ENCODE peak calls at places on chromosome 12, in seven cellular contexts. W is tibial artery, R is MM.1S, Q is K562, E is astrocyte, C is stomach, V is transverse colon. B is an unnamed sample. For H3K27me3, the result is how much of the 10 kb centered on the place peaks cover.

GRCh38 chr12:108833355-108833733 is 24.0 kb downstream of the SSH1 start:
- DNase-seq in C (no peak), V (no peak), W (no peak), R (no peak), E (peak), Q (no peak), B (no peak)

GRCh38 chr12:11645391-11645790 is 4.1 kb upstream of the ETV6 start:
- DNase-seq in Q (no peak), V (no peak), E (no peak), R (no peak), W (no peak), C (no peak), B (no peak)

GRCh38 chr12:116066381-116067230 is 210.9 kb downstream of the MED13L start:
- DNase-seq in C (peak), Q (peak), V (peak), W (no peak), R (peak), E (no peak), B (peak)

GRCh38 chr12:122884091-122884826 is 11.7 kb downstream of the VPS37B start:
- DNase-seq in E (peak), W (no peak), Q (no peak), C (no peak), R (no peak), V (no peak), B (no peak)

GRCh38 chr12:112836736-112837628 is 45.4 kb downstream of the RPH3A start:
- DNase-seq in C (no peak), V (no peak), Q (no peak), W (no peak), R (no peak), E (no peak), B (peak)

GRCh38 chr12:78293039-78293686 is 462.5 kb downstream of the NAV3 start:
- DNase-seq in Q (no peak), W (no peak), R (no peak), V (no peak), C (no peak), E (peak), B (no peak)

GRCh38 chr12:118773956-118774723 is 207.2 kb upstream of the SRRM4 start:
- DNase-seq in E (no peak), R (no peak), C (no peak), Q (no peak), V (no peak), W (no peak), B (peak)

GRCh38 chr12:58665375-58665774 is 254.9 kb downstream of the LRIG3 start:
- DNase-seq in W (no peak), E (no peak), C (no peak), V (no peak), Q (no peak), R (no peak), B (no peak)

GRCh38 chr12:110345963-110346362 is 57.5 kb downstream of the ANAPC7 start:
- DNase-seq in E (no peak), R (no peak), W (no peak), V (no peak), C (no peak), Q (no peak), B (no peak)

GRCh38 chr12:120905856-120906384 is 1.8 kb upstream of the SPPL3 start:
- DNase-seq in W (no peak), Q (no peak), E (no peak), C (peak), V (no peak), R (no peak), B (peak)

GRCh38 chr12:68780731-68781130 is 27.2 kb upstream of the MDM2 start:
- DNase-seq in Q (no peak), W (no peak), E (no peak), V (no peak), C (no peak), R (no peak), B (no peak)

GRCh38 chr12:1796515-1797010 is 23.8 kb upstream of the LRTM2 start:
- DNase-seq in Q (no peak), R (peak), C (peak), E (no peak), W (peak), V (peak), B (no peak)

GRCh38 chr12:599756-600155 is 63.5 kb downstream of the NINJ2 start:
- DNase-seq in Q (no peak), R (no peak), C (no peak), W (peak), E (no peak), V (no peak), B (no peak)

GRCh38 chr12:11962795-11963347 is 107.9 kb upstream of the BCL2L14 start:
- DNase-seq in C (no peak), W (no peak), E (no peak), V (no peak), Q (no peak), R (no peak), B (no peak)

GRCh38 chr12:52598966-52599365 is 2.3 kb downstream of the KRT72 start:
- DNase-seq in W (no peak), E (no peak), Q (no peak), C (no peak), V (no peak), R (no peak), B (no peak)

GRCh38 chr12:70260610-70261009 is 17.4 kb downstream of the CNOT2 start:
- DNase-seq in E (no peak), C (no peak), Q (no peak), W (no peak), V (no peak), R (no peak), B (no peak)

GRCh38 chr12:131428086-131428685 is 282.7 kb upstream of the SFSWAP start:
- DNase-seq in V (no peak), C (peak), E (no peak), W (peak), R (no peak), Q (no peak), B (no peak)

GRCh38 chr12:26133508-26133907 is 8.7 kb upstream of the BHLHE41 start:
- DNase-seq in W (no peak), R (no peak), Q (no peak), V (no peak), C (no peak), E (no peak), B (no peak)

GRCh38 chr12:32895688-32896437 is 714 bp downstream of the PKP2 start:
- DNase-seq in W (no peak), V (peak), E (no peak), C (peak), R (peak), Q (peak), B (no peak)

GRCh38 chr12:4289334-4289878 is 15.8 kb downstream of the CCND2 start:
- DNase-seq in W (peak), C (no peak), Q (no peak), V (no peak), R (no peak), E (no peak), B (no peak)

GRCh38 chr12:68420225-68421008 is 88.3 kb upstream of the MDM1 start:
- DNase-seq in R (no peak), C (no peak), V (no peak), E (peak), Q (no peak), W (peak), B (no peak)

GRCh38 chr12:2636741-2637140 is 158.0 kb upstream of the FKBP4 start:
- DNase-seq in R (no peak), C (no peak), Q (no peak), W (no peak), E (no peak), V (no peak), B (no peak)

GRCh38 chr12:45343269-45344051 is 127.6 kb downstream of the ANO6 start:
- DNase-seq in V (no peak), E (peak), W (no peak), Q (peak), R (no peak), C (no peak), B (peak)

GRCh38 chr12:12859690-12860089 is 31.7 kb upstream of the GPRC5A start:
- DNase-seq in W (no peak), E (peak), C (no peak), R (no peak), Q (no peak), V (no peak), B (peak)

GRCh38 chr12:47189753-47190152 is 110.0 kb upstream of the AMIGO2 start:
- DNase-seq in C (no peak), R (no peak), V (no peak), Q (no peak), W (no peak), E (no peak), B (no peak)

GRCh38 chr12:106072751-106073150 is 66.0 kb downstream of the NUAK1 start:
- DNase-seq in R (no peak), Q (no peak), E (no peak), W (no peak), C (no peak), V (no peak), B (no peak)

GRCh38 chr12:113134521-113134951 is 1.0 kb downstream of the RASAL1 start:
- DNase-seq in E (no peak), C (no peak), R (no peak), V (no peak), W (no peak), Q (no peak), B (no peak)

GRCh38 chr12:15205341-15206010 is 15.7 kb downstream of the RERG start:
- DNase-seq in W (no peak), V (no peak), E (no peak), Q (no peak), R (no peak), C (no peak), B (no peak)

GRCh38 chr12:26524862-26525465 is 308.0 kb downstream of the ITPR2 start:
- DNase-seq in Q (peak), V (peak), C (no peak), W (no peak), E (no peak), R (no peak), B (no peak)

GRCh38 chr12:7136676-7137075 is 6.5 kb downstream of the CLSTN3 start:
- DNase-seq in Q (no peak), C (no peak), R (no peak), V (no peak), E (no peak), W (no peak), B (no peak)

GRCh38 chr12:14954269-14954668 is 7.1 kb downstream of the ARHGDIB start:
- DNase-seq in V (peak), W (no peak), Q (no peak), R (peak), E (no peak), C (no peak), B (no peak)

GRCh38 chr12:96061864-96062453 is 26.6 kb upstream of the LTA4H start:
- DNase-seq in C (peak), E (peak), W (peak), R (peak), V (peak), Q (peak), B (peak)

GRCh38 chr12:227923-228845 is 14.2 kb upstream of the SLC6A12 start:
- DNase-seq in C (no peak), R (no peak), V (no peak), E (no peak), W (peak), Q (no peak), B (no peak)

GRCh38 chr12:726281-727140 is 25.9 kb upstream of the WNK1 start:
- DNase-seq in C (no peak), V (no peak), Q (no peak), E (peak), W (no peak), R (no peak), B (no peak)

GRCh38 chr12:50224026-50224692 is 57.0 kb upstream of the CERS5 start:
- DNase-seq in R (peak), C (peak), Q (no peak), V (peak), E (peak), W (no peak), B (peak)

GRCh38 chr12:106417926-106418910 is 60.7 kb downstream of the POLR3B start:
- DNase-seq in E (peak), W (no peak), Q (no peak), C (no peak), V (no peak), R (no peak), B (no peak)

DNA sequence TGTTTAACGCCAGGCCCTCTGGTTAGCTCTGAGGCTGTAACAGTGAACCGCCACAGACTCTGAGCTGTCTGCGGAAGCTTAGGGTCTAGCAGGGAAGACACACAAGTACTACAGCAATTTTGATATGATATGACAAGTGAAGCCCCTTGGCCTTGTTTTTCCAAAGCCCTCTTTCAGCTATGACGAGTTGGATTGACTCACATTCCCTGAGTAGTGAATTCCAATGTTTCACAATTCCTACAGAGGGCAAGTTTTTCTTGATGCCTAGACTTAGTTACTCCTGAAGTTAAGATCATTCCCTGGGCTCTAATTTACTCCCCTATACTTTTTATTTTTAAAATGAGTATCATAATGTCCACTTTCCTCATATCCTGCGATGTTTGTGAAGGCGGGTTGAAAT is 53.3 kb upstream of the CISTR start:
- DNase-seq in C (no peak), V (no peak), Q (no peak), E (no peak), W (no peak), R (no peak), B (no peak)
- H3K27me3 ChIP-seq in C (under half), V (half or more), Q (under half), E (under half), W (half or more), R (under half), B (half or more)

GRCh38 chr12:125533434-125534029 is 468.3 kb downstream of the AACS start:
- DNase-seq in W (no peak), C (peak), R (no peak), E (no peak), V (peak), Q (peak), B (peak)
- H3K27me3 ChIP-seq in W (under half), C (under half), R (under half), E (under half), V (under half), Q (under half), B (under half)

GRCh38 chr12:98696036-98696646 is 51.1 kb downstream of the APAF1 start:
- DNase-seq in R (no peak), Q (no peak), C (no peak), V (no peak), W (no peak), E (no peak), B (no peak)
- H3K27me3 ChIP-seq in R (under half), Q (under half), C (under half), V (under half), W (under half), E (under half), B (under half)

GRCh38 chr12:114405199-114405448 is 820 bp downstream of the TBX5 start:
- DNase-seq in R (no peak), Q (no peak), C (no peak), W (no peak), V (no peak), E (no peak), B (no peak)
- H3K27me3 ChIP-seq in R (under half), Q (half or more), C (half or more), W (half or more), V (half or more), E (half or more), B (half or more)

DNA sequence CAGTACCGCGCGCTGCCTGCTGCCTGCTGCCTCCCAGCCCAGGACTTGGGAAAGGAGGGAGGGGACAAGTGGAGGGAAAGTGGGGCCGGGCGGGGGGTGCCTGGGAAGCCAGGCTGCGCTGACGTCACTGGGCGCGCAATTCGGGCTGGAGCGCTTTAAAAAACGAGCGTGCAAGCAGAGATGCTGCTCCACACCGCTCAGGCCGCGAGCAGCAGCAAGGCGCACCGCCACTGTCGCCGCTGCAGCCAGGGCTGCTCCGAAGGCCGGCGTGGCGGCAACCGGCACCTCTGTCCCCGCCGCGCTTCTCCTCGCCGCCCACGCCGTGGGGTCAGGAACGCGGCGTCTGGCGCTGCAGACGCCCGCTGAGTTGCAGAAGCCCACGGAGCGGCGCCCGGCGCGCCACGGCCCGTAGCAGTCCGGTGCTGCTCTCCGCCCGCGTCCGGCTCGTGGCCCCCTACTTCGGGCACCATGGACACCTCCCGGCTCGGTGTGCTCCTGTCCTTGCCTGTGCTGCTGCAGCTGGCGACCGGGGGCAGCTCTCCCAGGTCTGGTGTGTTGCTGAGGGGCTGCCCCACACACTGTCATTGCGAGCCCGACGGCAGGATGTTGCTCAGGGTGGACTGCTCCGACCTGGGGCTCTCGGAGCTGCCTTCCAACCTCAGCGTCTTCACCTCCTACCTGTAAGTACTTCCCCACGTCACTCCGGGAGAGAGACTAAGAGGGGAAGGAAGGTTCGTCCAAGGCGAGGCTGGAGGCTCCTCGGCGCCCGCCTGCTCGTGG is at the start of gene LGR5:
- DNase-seq in W (peak), Q (no peak), C (no peak), V (peak), R (no peak), E (peak), B (peak)
- H3K27me3 ChIP-seq in W (under half), Q (under half), C (under half), V (half or more), R (under half), E (half or more), B (under half)